ENCODE peak calls at places on chromosomes 13 and 19, in five cellular contexts. Q is foreskin melanocyte; K is SK-MEL-5; W is stimulated activated CD4-positive, alpha-beta T cell treated with anti-CD3 and anti-CD28 coated beads, Interleukin-1b, Interleukin-23, amount 100 ng/mL, for 48 hours; L is fibroblast of the conjunctiva. F is an unnamed sample.

GRCh38 chr19:8831832-8832131 is 322 bp downstream of the ZNF558 start:
- DNase-seq in Q (no peak), K (no peak), W (no peak), L (no peak), F (no peak)

GRCh38 chr13:80973721-80974120 is 632.8 kb upstream of the SPRY2 start:
- DNase-seq in Q (no peak), K (no peak), W (no peak), L (no peak), F (no peak)

GRCh38 chr19:51375504-51376221 is 3.2 kb upstream of the NKG7 start:
- DNase-seq in Q (no peak), K (no peak), W (peak), L (no peak), F (no peak)

GRCh38 chr13:96785986-96786385 is 208.3 kb downstream of the OXGR1 start:
- DNase-seq in Q (no peak), K (peak), W (no peak), L (no peak), F (no peak)

GRCh38 chr19:3176715-3177501 is 1.7 kb upstream of the S1PR4 start:
- DNase-seq in Q (no peak), K (no peak), W (peak), L (no peak), F (no peak)

GRCh38 chr13:30415430-30416030 is 6.8 kb upstream of the UBE2L5 start:
- DNase-seq in Q (no peak), K (no peak), W (no peak), L (no peak), F (no peak)

GRCh38 chr19:48872884-48873475 is 759 bp downstream of the PPP1R15A start:
- DNase-seq in Q (peak), K (peak), W (peak), L (peak), F (peak)

GRCh38 chr19:31110331-31110730 is 238.9 kb downstream of the TSHZ3 start:
- DNase-seq in Q (no peak), K (peak), W (no peak), L (no peak), F (no peak)

GRCh38 chr19:18856385-18857126 is 24.8 kb downstream of the UPF1 start:
- DNase-seq in Q (no peak), K (peak), W (no peak), L (peak), F (no peak)

GRCh38 chr19:38734426-38735256 is 9.6 kb downstream of the CAPN12 start:
- DNase-seq in Q (no peak), K (no peak), W (no peak), L (no peak), F (no peak)

GRCh38 chr13:24684600-24684998 is 4.4 kb downstream of the ATP12A start:
- DNase-seq in Q (peak), K (peak), W (no peak), L (no peak), F (peak)

GRCh38 chr13:43737524-43737923 is 49.2 kb downstream of the ENOX1 start:
- DNase-seq in Q (no peak), K (no peak), W (no peak), L (no peak), F (no peak)

GRCh38 chr13:113119822-113120189 is 2.8 kb upstream of the F10 start:
- DNase-seq in Q (no peak), K (no peak), W (no peak), L (no peak), F (no peak)

GRCh38 chr13:72891423-72891822 is 109.5 kb downstream of the PIBF1 start:
- DNase-seq in Q (no peak), K (no peak), W (no peak), L (no peak), F (no peak)

GRCh38 chr19:1361601-1362384 is 21.9 kb upstream of the NDUFS7 start:
- DNase-seq in Q (peak), K (no peak), W (no peak), L (peak), F (peak)

GRCh38 chr13:65932587-65933239 is 1297.4 kb downstream of the PCDH9 start:
- DNase-seq in Q (no peak), K (no peak), W (no peak), L (no peak), F (no peak)

GRCh38 chr19:19256072-19256969 is 16.8 kb downstream of the TM6SF2 start:
- DNase-seq in Q (no peak), K (no peak), W (no peak), L (no peak), F (no peak)

GRCh38 chr19:45781282-45782161 is 768 bp downstream of the DMPK start:
- DNase-seq in Q (no peak), K (no peak), W (no peak), L (no peak), F (no peak)

GRCh38 chr19:55032170-55032569 is 5.9 kb downstream of the GP6 start:
- DNase-seq in Q (no peak), K (no peak), W (no peak), L (no peak), F (no peak)

GRCh38 chr19:31502536-31503170 is 153.4 kb upstream of the TSHZ3 start:
- DNase-seq in Q (no peak), K (no peak), W (no peak), L (no peak), F (no peak)

GRCh38 chr13:51557875-51558604 is 26.2 kb upstream of the WDFY2 start:
- DNase-seq in Q (peak), K (no peak), W (no peak), L (peak), F (peak)

GRCh38 chr13:38417241-38417640 is 67.6 kb downstream of the UFM1 start:
- DNase-seq in Q (no peak), K (no peak), W (no peak), L (peak), F (no peak)

GRCh38 chr13:51799261-51799660 is 4.7 kb downstream of the DHRS12 start:
- DNase-seq in Q (no peak), K (no peak), W (no peak), L (no peak), F (no peak)

GRCh38 chr13:34863360-34864135 is 78.5 kb upstream of the NBEA start:
- DNase-seq in Q (no peak), K (no peak), W (no peak), L (peak), F (peak)